ENCODE peak calls at places on chromosome 13, in four cellular contexts. One of them, this sample, is unnamed.
A peak's percentile ranks its signal among the peaks of the same experiment; 100 is the strongest.

GRCh38 chr13:29996316-29996715 is 145.9 kb upstream of the UBL3 start:
- DNase-seq in NB4: no peak
- DNase-seq in A549: no peak
- DNase-seq in HepG2: no peak
- DNase-seq in this sample: no peak

GRCh38 chr13:65470781-65471180 is 1759.4 kb downstream of the PCDH9 start:
- DNase-seq in A549: no peak
- DNase-seq in HepG2: no peak
- DNase-seq in NB4: no peak
- DNase-seq in this sample: no peak

GRCh38 chr13:27125357-27126282 is 46.0 kb downstream of the USP12 start:
- DNase-seq in A549: no peak
- DNase-seq in NB4: no peak
- DNase-seq in HepG2: peak; percentile 33
- DNase-seq in this sample: no peak

GRCh38 chr13:94181461-94182107 is 297.9 kb downstream of the DCT start:
- DNase-seq in HepG2: peak; percentile 54
- DNase-seq in A549: no peak
- DNase-seq in NB4: no peak
- DNase-seq in this sample: no peak

GRCh38 chr13:20772401-20773131 is 1.2 kb downstream of the EEF1AKMT1 start:
- DNase-seq in NB4: peak; percentile 48
- DNase-seq in A549: no peak
- DNase-seq in HepG2: no peak
- DNase-seq in this sample: no peak

GRCh38 chr13:41418751-41419150 is 38.6 kb upstream of the RGCC start:
- DNase-seq in NB4: no peak
- DNase-seq in HepG2: no peak
- DNase-seq in A549: no peak
- DNase-seq in this sample: no peak

GRCh38 chr13:53445682-53446081 is 417.1 kb downstream of the OLFM4 start:
- DNase-seq in NB4: no peak
- DNase-seq in A549: no peak
- DNase-seq in HepG2: no peak
- DNase-seq in this sample: no peak

GRCh38 chr13:50149932-50150331 is 134.7 kb downstream of the KCNRG start:
- DNase-seq in NB4: no peak
- DNase-seq in A549: no peak
- DNase-seq in HepG2: no peak
- DNase-seq in this sample: peak; percentile 35

GRCh38 chr13:110226051-110226562 is 80.8 kb downstream of the COL4A1 start:
- DNase-seq in NB4: no peak
- DNase-seq in A549: no peak
- DNase-seq in HepG2: no peak
- DNase-seq in this sample: peak; percentile 65

GRCh38 chr13:107031691-107032090 is 463.8 kb upstream of the ARGLU1 start:
- DNase-seq in A549: no peak
- DNase-seq in NB4: no peak
- DNase-seq in HepG2: no peak
- DNase-seq in this sample: no peak

GRCh38 chr13:36769545-36769944 is 49.5 kb upstream of the RFXAP start:
- DNase-seq in NB4: no peak
- DNase-seq in A549: no peak
- DNase-seq in HepG2: no peak
- DNase-seq in this sample: no peak

GRCh38 chr13:105513448-105513847 is 1022.0 kb downstream of the EFNB2 start:
- DNase-seq in HepG2: no peak
- DNase-seq in A549: no peak
- DNase-seq in NB4: no peak
- DNase-seq in this sample: no peak

GRCh38 chr13:44540761-44541434 is 35.2 kb downstream of the TSC22D1 start:
- DNase-seq in HepG2: no peak
- DNase-seq in A549: no peak
- DNase-seq in NB4: no peak
- DNase-seq in this sample: peak; percentile 11

GRCh38 chr13:107765724-107766436 is 449.5 kb downstream of the LIG4 start:
- DNase-seq in A549: no peak
- DNase-seq in HepG2: no peak
- DNase-seq in NB4: no peak
- DNase-seq in this sample: peak; percentile 64

GRCh38 chr13:37905736-37906135 is 36.2 kb upstream of the TRPC4 start:
- DNase-seq in NB4: no peak
- DNase-seq in HepG2: no peak
- DNase-seq in A549: no peak
- DNase-seq in this sample: no peak

GRCh38 chr13:111598751-111599150 is 278.3 kb downstream of the TEX29 start:
- DNase-seq in A549: no peak
- DNase-seq in NB4: no peak
- DNase-seq in HepG2: no peak
- DNase-seq in this sample: no peak

GRCh38 chr13:114121496-114122466 is 10.6 kb downstream of the RASA3 start:
- DNase-seq in HepG2: no peak
- DNase-seq in A549: no peak
- DNase-seq in NB4: no peak
- DNase-seq in this sample: no peak
- H3K4me3 ChIP-seq in HepG2: no peak overlapping the region
- H3K4me3 ChIP-seq in A549: no peak overlapping the region
- H3K4me3 ChIP-seq in NB4: no peak overlapping the region
- H3K4me3 ChIP-seq in this sample: no peak overlapping the region

GRCh38 chr13:112626124-112626523 is 38.2 kb upstream of the TUBGCP3 start:
- DNase-seq in NB4: no peak
- DNase-seq in HepG2: no peak
- DNase-seq in A549: no peak
- DNase-seq in this sample: no peak

GRCh38 chr13:112626761-112627160 is 38.8 kb upstream of the TUBGCP3 start:
- DNase-seq in A549: no peak
- DNase-seq in HepG2: no peak
- DNase-seq in NB4: no peak
- DNase-seq in this sample: no peak

GRCh38 chr13:112629161-112629560 is 41.2 kb upstream of the TUBGCP3 start:
- DNase-seq in NB4: no peak
- DNase-seq in HepG2: no peak
- DNase-seq in A549: no peak
- DNase-seq in this sample: no peak

GRCh38 chr13:112625698-112626097 is 37.7 kb upstream of the TUBGCP3 start:
- DNase-seq in HepG2: no peak
- DNase-seq in A549: no peak
- DNase-seq in NB4: no peak
- DNase-seq in this sample: no peak

DNA sequence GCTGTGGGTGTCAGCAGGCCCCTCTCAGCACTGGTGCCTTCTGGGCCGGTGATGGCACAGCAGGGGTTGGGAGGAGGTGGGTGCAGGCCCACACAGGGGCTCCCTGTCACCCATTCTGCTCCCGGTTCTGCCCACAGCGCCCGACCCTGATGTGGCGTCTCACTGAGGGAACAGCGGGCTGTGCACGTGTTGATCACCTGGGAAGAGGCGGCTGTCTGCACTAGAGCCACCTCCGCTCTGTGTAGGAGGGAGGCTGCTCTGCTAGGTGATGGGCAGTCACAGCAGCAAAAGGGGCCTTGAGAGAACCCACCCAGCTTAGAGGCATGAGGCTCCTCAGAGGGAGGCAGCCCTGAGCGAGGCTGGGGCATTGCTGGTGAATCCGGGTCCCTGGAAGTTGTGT is 39.2 kb upstream of the TUBGCP3 start:
- DNase-seq in NB4: no peak
- DNase-seq in A549: no peak
- DNase-seq in HepG2: no peak
- DNase-seq in this sample: no peak
- TF ChIP-seq MYC in NB4: no peak
- TF ChIP-seq MYC in A549: no peak
- TF ChIP-seq MYC in HepG2: no peak
- TF ChIP-seq MYC in this sample: no peak

GRCh38 chr13:113854238-113855011 is 9.5 kb downstream of the GAS6 start:
- DNase-seq in NB4: peak; percentile 34
- DNase-seq in HepG2: no peak
- DNase-seq in A549: no peak
- DNase-seq in this sample: no peak
- TF ChIP-seq MAX in NB4: peak; percentile 2
- TF ChIP-seq MAX in HepG2: no peak
- TF ChIP-seq MAX in A549: no peak
- TF ChIP-seq MAX in this sample: no peak

DNA sequence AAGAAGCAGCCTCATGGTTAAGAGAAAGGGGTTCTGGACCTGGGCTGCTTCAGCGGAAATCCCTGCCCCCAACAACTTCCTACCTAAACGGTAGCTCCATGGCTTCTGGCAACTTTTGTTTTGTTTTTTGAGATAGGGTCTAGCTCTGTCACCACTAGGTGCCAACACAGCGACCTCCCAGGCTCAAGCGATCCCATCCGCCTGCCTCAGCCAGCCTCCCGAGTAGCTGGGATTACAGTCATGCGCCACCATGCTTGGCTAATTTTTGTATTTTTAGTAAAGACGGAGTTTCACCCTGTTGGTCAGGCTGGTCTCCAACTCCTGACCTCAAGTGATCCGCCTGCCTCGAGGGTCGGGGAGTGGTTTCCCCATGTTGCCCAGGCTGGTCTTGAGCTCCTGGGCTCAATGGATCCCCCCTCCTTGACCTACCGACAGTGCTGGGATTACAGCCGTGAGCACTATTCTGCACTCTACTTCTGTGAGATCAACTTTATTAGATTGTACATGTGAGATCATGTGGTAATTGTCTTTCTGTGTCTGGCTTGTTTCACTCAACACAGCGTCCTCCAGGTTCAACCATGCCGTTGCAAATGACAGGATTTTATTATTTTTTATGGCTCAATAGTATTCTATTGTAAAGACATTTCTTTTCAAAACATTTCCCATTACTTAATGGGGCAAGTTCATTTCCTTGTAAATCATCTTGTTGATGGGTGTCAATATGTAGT is 1.3 kb upstream of the OBI1 start:
- DNase-seq in A549: peak; percentile 7
- DNase-seq in NB4: no peak
- DNase-seq in HepG2: peak; percentile 25
- DNase-seq in this sample: peak; percentile 11
- H3K4me3 ChIP-seq in A549: peak overlapping the region; percentile 95
- H3K4me3 ChIP-seq in NB4: no peak overlapping the region
- H3K4me3 ChIP-seq in HepG2: peak overlapping the region; percentile 90
- H3K4me3 ChIP-seq in this sample: peak overlapping the region; percentile 97

DNA sequence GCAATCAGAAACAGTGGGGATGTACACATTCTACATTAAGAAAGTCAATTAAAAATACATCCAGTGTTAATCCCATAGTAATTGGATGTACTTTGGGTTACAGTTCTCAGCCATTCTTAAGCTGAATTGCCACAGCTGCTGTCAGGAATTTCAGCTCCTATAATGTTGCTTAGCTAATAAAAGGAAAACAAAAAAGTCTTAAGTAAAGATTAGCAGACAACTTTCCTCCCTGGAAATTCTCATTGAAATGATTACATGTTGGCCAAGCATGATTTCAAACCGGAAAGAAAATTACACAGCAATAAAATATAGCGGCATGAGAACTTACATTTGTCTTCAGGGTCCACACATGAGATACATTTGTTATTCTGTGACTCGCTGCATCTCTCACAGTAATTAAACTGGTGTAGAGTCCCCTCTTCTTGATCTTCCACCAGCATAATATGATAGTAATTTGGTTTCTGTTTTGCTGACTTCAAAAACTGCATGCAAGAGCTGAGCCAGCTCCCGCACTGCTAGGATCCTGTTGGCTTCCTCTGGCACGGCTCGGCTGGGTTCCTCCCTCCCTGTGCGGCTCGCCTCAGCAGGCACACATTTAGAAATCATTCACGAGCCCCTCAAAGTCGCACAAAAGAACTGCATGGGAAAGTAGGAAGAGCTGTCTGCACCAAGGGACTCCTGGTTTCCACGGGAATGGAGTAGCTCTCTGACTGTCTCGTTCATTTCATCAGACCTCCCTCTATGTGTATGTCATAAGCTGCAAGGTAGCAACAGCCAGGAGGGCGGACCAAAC is at the start of gene HTR2A:
- DNase-seq in HepG2: no peak
- DNase-seq in NB4: peak; percentile 60
- DNase-seq in A549: no peak
- DNase-seq in this sample: no peak
- TF ChIP-seq MYC in HepG2: no peak
- TF ChIP-seq MYC in NB4: no peak
- TF ChIP-seq MYC in A549: no peak
- TF ChIP-seq MYC in this sample: no peak

GRCh38 chr13:42804244-42804868 is 23.0 kb downstream of the FAM216B start:
- DNase-seq in NB4: no peak
- DNase-seq in A549: no peak
- DNase-seq in HepG2: no peak
- DNase-seq in this sample: no peak
- TF ChIP-seq MAX in NB4: no peak
- TF ChIP-seq MAX in A549: no peak
- TF ChIP-seq MAX in HepG2: no peak
- TF ChIP-seq MAX in this sample: no peak

DNA sequence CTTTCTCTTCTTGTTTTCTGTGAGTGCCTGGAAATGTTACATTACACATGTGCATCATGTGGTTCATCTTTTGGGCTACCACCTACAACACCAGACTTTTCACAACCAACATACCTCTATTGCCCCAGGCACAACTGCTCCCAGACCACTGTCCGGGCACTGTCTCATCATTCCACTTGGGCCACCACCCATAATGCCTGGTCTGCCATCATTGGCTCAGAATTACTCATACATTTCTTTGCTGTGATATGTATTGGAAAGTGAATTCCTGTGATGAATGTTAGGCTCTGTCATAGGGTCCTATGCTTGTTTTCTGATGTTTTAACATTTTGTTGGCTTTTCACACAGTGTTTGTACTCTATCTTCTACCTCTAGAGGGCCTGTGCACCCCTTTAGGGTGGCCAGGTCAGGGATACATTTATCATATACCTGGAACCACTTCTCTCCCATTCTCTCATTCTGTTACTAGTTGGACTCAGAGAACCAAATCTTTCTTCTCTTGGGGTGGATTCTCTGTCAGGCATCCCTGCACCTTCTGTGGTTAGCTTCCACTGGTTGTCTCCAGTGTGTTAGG is 172.8 kb downstream of the NHLRC3 start:
- DNase-seq in HepG2: no peak
- DNase-seq in NB4: no peak
- DNase-seq in A549: no peak
- DNase-seq in this sample: no peak
- H3K4me3 ChIP-seq in HepG2: no peak overlapping the region
- H3K4me3 ChIP-seq in NB4: no peak overlapping the region
- H3K4me3 ChIP-seq in A549: no peak overlapping the region
- H3K4me3 ChIP-seq in this sample: no peak overlapping the region

DNA sequence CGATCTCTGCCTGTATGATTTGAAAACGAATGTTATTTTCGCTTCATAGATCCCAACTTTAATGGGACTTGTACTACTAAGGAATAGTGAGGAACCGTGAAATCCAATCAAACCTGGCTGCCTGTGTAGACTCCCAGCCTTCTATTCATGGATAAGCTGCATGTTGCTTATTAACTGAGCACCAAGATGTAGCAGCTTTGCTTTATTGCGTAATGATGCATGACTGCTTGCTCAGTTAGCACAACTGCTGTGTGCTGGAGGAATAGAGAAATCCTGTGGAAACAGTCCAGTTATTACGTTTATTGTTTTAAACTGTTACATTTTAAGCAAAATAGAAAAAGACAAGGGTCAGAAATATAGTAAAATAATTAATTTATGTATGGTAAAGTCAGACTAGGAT is 108.2 kb downstream of the SHISA2 start:
- DNase-seq in A549: no peak
- DNase-seq in NB4: peak; percentile 79
- DNase-seq in HepG2: peak; percentile 5
- DNase-seq in this sample: no peak
- TF ChIP-seq MYC in A549: no peak
- TF ChIP-seq MYC in NB4: peak; percentile 48
- TF ChIP-seq MYC in HepG2: no peak
- TF ChIP-seq MYC in this sample: no peak